ENCODE peak calls at places on chromosomes 3 and 15, in nine cellular contexts. M, X, N, K, Y, S, P, I and D are unnamed samples.

GRCh38 chr3:165185707-165186327 is 10.4 kb downstream of the SLITRK3 start:
- DNase-seq in M (peak; percentile 52), X (peak; percentile 76), N (no peak), K (no peak), Y (peak; percentile 68), S (no peak), P (peak; percentile 66), I (peak; percentile 50), D (peak; percentile 62)

GRCh38 chr3:4716731-4717362 is 223.7 kb downstream of the ITPR1 start:
- DNase-seq in M (no peak), X (peak; percentile 25), N (no peak), K (no peak), Y (no peak), S (no peak), P (no peak), I (peak; percentile 61), D (no peak)

GRCh38 chr3:124848300-124848699 is 38.9 kb downstream of the ITGB5 start:
- DNase-seq in M (no peak), X (no peak), N (no peak), K (no peak), Y (no peak), S (no peak), P (no peak), I (no peak), D (no peak)

GRCh38 chr3:137172703-137173102 is 214.9 kb downstream of the IL20RB start:
- DNase-seq in M (no peak), X (no peak), N (no peak), K (no peak), Y (no peak), S (no peak), P (no peak), I (no peak), D (peak; percentile 67)

GRCh38 chr3:190505381-190506003 is 8.4 kb upstream of the IL1RAP start:
- DNase-seq in M (no peak), X (no peak), N (no peak), K (no peak), Y (no peak), S (no peak), P (no peak), I (no peak), D (no peak)

GRCh38 chr3:158226429-158226828 is 116.5 kb downstream of the RSRC1 start:
- DNase-seq in M (no peak), X (no peak), N (no peak), K (no peak), Y (no peak), S (no peak), P (no peak), I (no peak), D (no peak)

GRCh38 chr3:13002398-13003124 is 70.7 kb downstream of the IQSEC1 start:
- DNase-seq in M (no peak), X (no peak), N (no peak), K (no peak), Y (no peak), S (no peak), P (no peak), I (peak; percentile 33), D (no peak)

GRCh38 chr15:93124126-93124525 is 35.1 kb upstream of the RGMA start:
- DNase-seq in M (no peak), X (no peak), N (no peak), K (no peak), Y (no peak), S (no peak), P (no peak), I (no peak), D (no peak)

GRCh38 chr3:12707425-12707824 is 43.5 kb upstream of the RAF1 start:
- DNase-seq in M (peak; percentile 63), X (peak; percentile 40), N (no peak), K (no peak), Y (peak; percentile 19), S (no peak), P (peak; percentile 78), I (no peak), D (no peak)

GRCh38 chr15:92603278-92603677 is 52.3 kb downstream of the FAM174B start:
- DNase-seq in M (no peak), X (no peak), N (no peak), K (peak; percentile 25), Y (no peak), S (no peak), P (no peak), I (no peak), D (no peak)

GRCh38 chr3:129658156-129658843 is 51.8 kb upstream of the PLXND1 start:
- DNase-seq in M (no peak), X (peak; percentile 29), N (no peak), K (no peak), Y (no peak), S (no peak), P (no peak), I (no peak), D (no peak)

GRCh38 chr15:89646416-89647141 is 8.7 kb downstream of the KIF7 start:
- DNase-seq in M (no peak), X (no peak), N (no peak), K (no peak), Y (no peak), S (no peak), P (no peak), I (no peak), D (no peak)

GRCh38 chr3:47799733-47800132 is 3.2 kb upstream of the DHX30 start:
- DNase-seq in M (no peak), X (no peak), N (no peak), K (no peak), Y (no peak), S (no peak), P (no peak), I (no peak), D (no peak)

DNA sequence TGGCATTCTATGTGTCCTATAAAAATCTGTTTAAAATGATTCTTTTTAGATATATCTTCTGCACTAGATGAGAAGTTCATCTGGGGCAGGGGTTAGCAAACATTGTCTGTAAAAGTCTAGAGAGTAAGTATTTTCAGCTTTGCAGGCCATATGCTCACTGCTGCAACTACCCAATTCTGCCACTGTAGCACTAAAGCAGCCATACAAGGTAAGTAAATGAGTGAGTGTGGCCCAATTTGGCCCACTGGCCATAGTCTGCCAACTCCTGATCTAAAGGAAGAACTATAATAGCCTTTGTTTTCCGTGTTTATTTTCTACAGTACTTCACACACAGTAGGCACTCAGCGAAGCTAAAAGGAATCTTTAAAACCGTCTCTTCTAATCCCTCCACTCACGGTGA is 42.3 kb downstream of the DLG1 start:
- DNase-seq in M (no peak), X (no peak), N (no peak), K (no peak), Y (no peak), S (no peak), P (no peak), I (no peak), D (no peak)
- TF ChIP-seq CTCF in M (no peak), X (no peak), N (no peak), K (no peak), Y (peak; percentile 10), S (no peak), P (peak; percentile 7), I (no peak), D (no peak)

DNA sequence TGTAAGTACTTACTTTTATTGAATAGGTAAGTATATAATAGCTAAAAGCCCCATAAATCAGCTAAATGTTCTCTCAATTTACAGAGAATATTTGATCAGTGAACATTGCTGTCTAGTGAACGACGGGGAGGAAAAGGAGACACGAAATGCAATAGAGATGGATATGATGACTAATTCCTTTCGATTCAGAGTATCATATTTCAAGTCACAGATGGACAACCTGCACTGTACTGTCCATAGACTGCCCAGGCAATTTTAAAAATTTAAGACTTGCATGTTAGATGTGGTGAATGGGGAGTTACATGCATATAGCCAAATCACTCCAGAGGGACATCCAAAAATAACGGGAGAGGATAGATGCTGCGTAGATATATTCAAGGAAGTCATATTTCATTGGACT is 462.0 kb upstream of the CDIN1 start:
- DNase-seq in M (no peak), X (no peak), N (no peak), K (no peak), Y (no peak), S (no peak), P (no peak), I (no peak), D (no peak)
- TF ChIP-seq CTCF in M (no peak), X (no peak), N (no peak), K (no peak), Y (no peak), S (no peak), P (no peak), I (no peak), D (no peak)

GRCh38 chr3:189337672-189338071 is 165.9 kb downstream of the TPRG1 start:
- DNase-seq in M (no peak), X (no peak), N (no peak), K (no peak), Y (no peak), S (no peak), P (no peak), I (no peak), D (no peak)

GRCh38 chr3:189339996-189340395 is 168.2 kb downstream of the TPRG1 start:
- DNase-seq in M (no peak), X (no peak), N (no peak), K (no peak), Y (no peak), S (no peak), P (no peak), I (no peak), D (no peak)

GRCh38 chr3:189338366-189338765 is 166.6 kb downstream of the TPRG1 start:
- DNase-seq in M (no peak), X (no peak), N (no peak), K (no peak), Y (no peak), S (no peak), P (no peak), I (no peak), D (no peak)

GRCh38 chr3:189342811-189343210 is 171.0 kb downstream of the TPRG1 start:
- DNase-seq in M (no peak), X (no peak), N (no peak), K (no peak), Y (no peak), S (no peak), P (no peak), I (no peak), D (no peak)

DNA sequence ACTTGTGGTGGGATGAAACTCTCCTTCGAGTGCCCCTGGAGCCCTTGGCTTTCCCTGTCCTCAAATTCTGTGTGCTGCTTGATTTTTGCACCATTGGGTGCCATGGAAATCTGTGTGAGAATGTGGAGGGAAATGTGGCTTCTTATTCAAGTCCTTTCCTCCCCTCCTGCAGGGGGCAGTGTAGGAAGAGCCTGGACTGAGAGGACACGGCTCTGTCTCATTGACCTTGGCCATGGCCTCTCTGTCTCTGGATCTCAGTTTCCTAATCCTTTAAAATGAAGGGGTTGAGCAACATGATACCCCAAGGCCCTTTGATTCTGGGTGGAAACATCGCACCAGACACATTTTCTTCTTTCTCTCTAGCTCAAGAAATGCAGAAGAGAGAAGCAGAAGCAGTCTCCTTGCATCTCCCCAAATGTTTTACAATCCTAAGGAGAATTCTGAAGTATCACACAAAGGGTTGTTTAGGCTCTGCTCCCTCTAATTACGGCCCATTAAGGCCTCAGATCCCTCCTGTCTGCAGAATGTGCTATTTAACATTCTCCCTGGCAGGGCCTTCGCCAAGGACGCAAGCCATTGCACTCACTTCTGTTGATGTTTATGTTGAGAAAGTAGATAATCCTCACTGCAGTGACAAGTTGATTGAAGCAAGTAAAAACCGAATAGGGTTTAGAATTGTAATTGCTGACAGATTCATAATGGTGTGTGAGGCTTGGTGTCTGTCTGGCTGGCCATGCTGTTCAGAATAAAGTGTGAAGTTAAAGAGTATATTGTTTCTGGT is 169.1 kb downstream of the TPRG1 start:
- DNase-seq in M (peak; percentile 18), X (peak; percentile 11), N (no peak), K (no peak), Y (peak; percentile 59), S (no peak), P (no peak), I (no peak), D (no peak)
- TF ChIP-seq CTCF in M (no peak), X (peak; percentile 22), N (no peak), K (no peak), Y (peak; percentile 58), S (peak; percentile 8), P (peak; percentile 44), I (peak; percentile 25), D (peak; percentile 33)

GRCh38 chr15:77031376-77032050 is 36.6 kb downstream of the PSTPIP1 start:
- DNase-seq in M (peak; percentile 78), X (no peak), N (peak; percentile 35), K (peak; percentile 28), Y (peak; percentile 39), S (peak; percentile 68), P (no peak), I (peak; percentile 18), D (peak; percentile 66)
- TF ChIP-seq CTCF in M (no peak), X (no peak), N (no peak), K (no peak), Y (peak; percentile 15), S (peak; percentile 5), P (no peak), I (no peak), D (peak; percentile 11)